ENCODE peak calls at places on chromosomes 16 and 17, in seven cellular contexts. V is CD8-positive, alpha-beta T cell; P is prostate gland; U is GM13976; Y is IMR-90; I is nephron progenitor cell; T is lower leg skin. K is an unnamed sample.

GRCh38 chr17:59842901-59843652 is 49.7 kb downstream of the TUBD1 start:
- DNase-seq in T (no peak), U (no peak), V (no peak), P (peak; percentile 64), I (no peak), Y (peak; percentile 97), K (no peak)

GRCh38 chr17:70588003-70588402 is 418.7 kb downstream of the KCNJ2 start:
- DNase-seq in Y (no peak), P (no peak), U (no peak), T (no peak), V (no peak), I (no peak), K (no peak)

GRCh38 chr16:8963010-8963824 is 489 bp downstream of the USP7 start:
- DNase-seq in I (peak; percentile 41), P (no peak), T (no peak), U (no peak), V (no peak), Y (no peak), K (no peak)

GRCh38 chr17:30477758-30478115 is 529 bp downstream of the GOSR1 start:
- DNase-seq in I (no peak), Y (peak; percentile 19), T (no peak), P (no peak), V (no peak), U (peak; percentile 61), K (peak; percentile 30)

GRCh38 chr17:72390675-72391501 is 270.1 kb downstream of the SOX9 start:
- DNase-seq in I (no peak), Y (peak; percentile 88), T (no peak), V (no peak), U (no peak), P (no peak), K (no peak)

GRCh38 chr17:75853410-75853809 is 1.7 kb downstream of the WBP2 start:
- DNase-seq in Y (peak; percentile 60), P (no peak), T (no peak), U (no peak), V (no peak), I (no peak), K (no peak)

GRCh38 chr17:57442914-57443571 is 186.7 kb downstream of the MSI2 start:
- DNase-seq in Y (no peak), U (peak; percentile 52), I (no peak), T (peak; percentile 29), P (peak; percentile 45), V (peak; percentile 70), K (no peak)

GRCh38 chr16:80317132-80318098 is 223.4 kb upstream of the DYNLRB2 start:
- DNase-seq in U (no peak), V (no peak), Y (peak; percentile 20), T (no peak), I (peak; percentile 14), P (no peak), K (no peak)

GRCh38 chr16:13780841-13781553 is 139.0 kb upstream of the ERCC4 start:
- DNase-seq in P (no peak), T (no peak), Y (no peak), U (no peak), V (no peak), I (no peak), K (no peak)

GRCh38 chr17:7502987-7503386 is 18.8 kb downstream of the POLR2A start:
- DNase-seq in V (no peak), I (no peak), U (no peak), Y (no peak), P (no peak), T (no peak), K (no peak)

GRCh38 chr17:67015001-67015400 is 29.4 kb upstream of the CACNG1 start:
- DNase-seq in T (no peak), U (no peak), V (no peak), I (no peak), Y (no peak), P (no peak), K (no peak)

GRCh38 chr17:49108318-49108717 is 24.3 kb upstream of the B4GALNT2 start:
- DNase-seq in U (no peak), P (peak; percentile 52), I (no peak), T (no peak), V (no peak), Y (peak; percentile 85), K (no peak)

GRCh38 chr17:64502021-64502420 is 4.1 kb downstream of the DDX5 start:
- DNase-seq in Y (no peak), P (no peak), U (no peak), V (no peak), I (no peak), T (no peak), K (no peak)

GRCh38 chr17:50946223-50946890 is 80.2 kb upstream of the TOB1 start:
- DNase-seq in U (no peak), Y (no peak), T (no peak), I (no peak), V (peak; percentile 48), P (no peak), K (peak; percentile 19)

GRCh38 chr17:28335959-28336871 is 654 bp downstream of the TNFAIP1 start:
- DNase-seq in I (peak; percentile 60), Y (peak; percentile 94), U (no peak), P (peak; percentile 34), T (peak; percentile 51), V (no peak), K (peak; percentile 20)

GRCh38 chr17:66423436-66423922 is 121.1 kb downstream of the PRKCA start:
- DNase-seq in U (no peak), P (no peak), I (no peak), Y (no peak), T (no peak), V (peak; percentile 17), K (no peak)

GRCh38 chr16:56401482-56401881 is 23.9 kb downstream of the AMFR start:
- DNase-seq in P (no peak), V (no peak), Y (no peak), I (no peak), T (no peak), U (peak; percentile 29), K (no peak)

GRCh38 chr16:80852261-80852872 is 48.0 kb upstream of the CDYL2 start:
- DNase-seq in P (no peak), Y (peak; percentile 28), T (no peak), I (peak; percentile 21), U (peak; percentile 40), V (no peak), K (peak; percentile 31)

GRCh38 chr16:3872216-3872895 is 8.2 kb downstream of the CREBBP start:
- DNase-seq in I (no peak), T (no peak), P (no peak), V (no peak), Y (no peak), U (no peak), K (no peak)

GRCh38 chr16:86639354-86639753 is 61.0 kb downstream of the FOXL1 start:
- DNase-seq in P (no peak), U (no peak), V (no peak), T (no peak), I (no peak), Y (no peak), K (no peak)
- TF ChIP-seq CTCF in P (no peak), U (no peak), V (no peak), T (no peak), I (no peak), Y (no peak), K (no peak)

GRCh38 chr17:39751637-39752036 is 13.9 kb downstream of the GRB7 start:
- DNase-seq in T (no peak), U (no peak), I (no peak), Y (no peak), V (no peak), P (no peak), K (no peak)

GRCh38 chr17:39752241-39752831 is 14.6 kb downstream of the GRB7 start:
- DNase-seq in P (no peak), T (no peak), V (no peak), Y (no peak), U (no peak), I (peak; percentile 27), K (peak; percentile 13)

GRCh38 chr17:39753514-39754160 is 15.9 kb downstream of the GRB7 start:
- DNase-seq in P (peak; percentile 27), V (peak; percentile 88), U (peak; percentile 85), I (peak; percentile 64), T (no peak), Y (no peak), K (peak; percentile 87)

GRCh38 chr17:39750131-39751015 is 12.6 kb downstream of the GRB7 start:
- DNase-seq in U (no peak), P (peak; percentile 38), T (no peak), I (no peak), Y (no peak), V (no peak), K (no peak)

DNA sequence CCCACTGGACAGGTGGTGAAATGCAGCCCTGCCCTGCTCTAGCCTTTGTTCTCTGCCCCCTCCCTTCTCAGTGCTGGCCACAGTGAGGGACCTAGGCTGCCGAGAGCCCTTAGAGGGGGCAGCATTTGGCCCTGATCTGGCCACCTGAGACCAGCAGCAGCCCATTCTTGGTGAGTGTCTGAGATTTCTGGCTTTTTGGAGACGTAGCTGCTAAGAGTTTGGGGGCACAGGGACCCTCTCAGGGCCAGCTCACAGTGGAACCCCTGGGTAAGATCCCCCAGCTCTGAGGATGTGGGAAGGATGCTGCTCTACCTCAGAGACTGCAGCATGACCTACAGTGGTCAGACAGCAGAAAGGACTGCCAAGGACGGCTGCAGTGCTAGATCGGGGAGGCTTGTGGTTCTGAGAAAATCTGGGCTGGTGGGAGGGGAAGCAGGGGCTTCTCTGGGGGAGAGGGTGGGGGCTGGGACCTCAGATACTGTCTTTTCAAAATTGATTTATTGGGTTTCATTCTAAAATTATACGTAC is 13.3 kb downstream of the GRB7 start:
- DNase-seq in T (no peak), V (no peak), P (no peak), Y (no peak), I (no peak), U (no peak), K (no peak)
- TF ChIP-seq CTCF in T (no peak), V (no peak), P (no peak), Y (no peak), I (no peak), U (no peak), K (no peak)

DNA sequence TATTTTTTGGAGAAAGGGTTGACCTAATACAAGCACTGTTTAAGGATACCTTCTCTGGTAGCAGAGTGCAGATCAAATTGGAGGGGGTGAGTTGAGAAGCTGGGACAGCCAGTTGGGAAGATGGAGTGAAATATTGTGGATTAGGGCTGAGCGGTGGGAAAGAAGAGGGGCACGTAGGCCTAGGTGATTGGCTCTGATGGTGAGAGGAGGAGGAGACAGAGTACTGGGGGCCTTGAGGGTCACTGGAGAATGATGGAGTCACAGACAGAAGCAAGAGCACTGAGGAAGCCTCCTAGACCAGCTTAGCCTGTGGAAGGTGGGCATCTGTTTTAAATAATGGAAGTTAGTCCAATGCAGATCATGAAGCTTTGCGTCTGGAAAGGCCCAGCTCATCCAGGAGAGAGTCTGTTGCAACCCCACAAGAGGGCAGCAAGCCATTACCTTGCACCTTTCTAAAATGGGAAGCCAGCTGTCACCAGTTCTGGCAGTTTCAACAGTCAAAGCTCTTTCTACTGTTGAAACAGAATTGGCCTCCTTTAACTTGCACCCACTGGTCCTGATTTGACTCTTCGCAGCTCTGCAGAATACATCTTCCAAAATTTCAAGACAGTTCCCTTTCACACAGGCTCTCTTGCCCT is 11.8 kb downstream of the SLC9A5 start:
- DNase-seq in I (no peak), U (peak; percentile 79), P (peak; percentile 49), V (no peak), Y (peak; percentile 72), T (no peak), K (peak; percentile 73)
- TF ChIP-seq CTCF in I (peak; percentile 52), U (peak; percentile 56), P (peak; percentile 68), V (no peak), Y (peak; percentile 79), T (no peak), K (peak; percentile 53)

DNA sequence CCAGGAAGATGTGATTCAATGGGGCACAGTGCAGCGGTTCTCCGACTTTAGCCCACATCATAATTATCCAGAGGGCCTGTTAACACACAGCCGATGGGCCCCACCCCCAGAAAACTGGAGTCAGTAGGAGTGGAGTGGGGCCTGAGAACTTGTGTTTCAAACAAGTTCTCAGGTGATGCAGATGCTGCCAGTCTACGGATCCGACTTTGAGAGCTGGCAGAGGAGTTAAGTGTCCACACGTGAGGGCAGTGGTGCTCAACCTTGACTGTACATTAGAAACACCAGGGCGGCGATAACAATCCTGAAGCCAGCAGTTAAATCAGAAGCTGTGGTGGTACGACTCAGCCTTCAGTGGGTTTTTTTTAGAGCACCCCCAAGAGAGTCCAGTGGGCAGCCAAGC is 75.0 kb downstream of the GPRC5B start:
- DNase-seq in T (no peak), P (no peak), U (no peak), Y (no peak), V (no peak), I (no peak), K (no peak)
- TF ChIP-seq CTCF in T (no peak), P (no peak), U (no peak), Y (no peak), V (no peak), I (no peak), K (no peak)